ENCODE peak calls at places on chromosomes 7 and 10, in four cellular contexts. One of them, this sample, is unnamed.

GRCh38 chr10:73906524-73907447 is 4.1 kb upstream of the PLAU start:
- DNase-seq in IMR-90: peak
- DNase-seq in H9: peak
- DNase-seq in mesendoderm: peak
- DNase-seq in this sample: peak

GRCh38 chr10:59563506-59563905 is 146.1 kb downstream of the SLC16A9 start:
- DNase-seq in mesendoderm: no peak
- DNase-seq in H9: no peak
- DNase-seq in IMR-90: no peak
- DNase-seq in this sample: no peak

GRCh38 chr7:128443817-128444216 is 11.9 kb upstream of the HILPDA start:
- DNase-seq in H9: no peak
- DNase-seq in mesendoderm: no peak
- DNase-seq in IMR-90: no peak
- DNase-seq in this sample: no peak

GRCh38 chr10:126242352-126243260 is 145.7 kb downstream of the ADAM12 start:
- DNase-seq in H9: no peak
- DNase-seq in mesendoderm: no peak
- DNase-seq in IMR-90: peak
- DNase-seq in this sample: no peak

GRCh38 chr7:158030071-158030470 is 557.6 kb downstream of the PTPRN2 start:
- DNase-seq in mesendoderm: no peak
- DNase-seq in H9: no peak
- DNase-seq in IMR-90: no peak
- DNase-seq in this sample: no peak

GRCh38 chr10:71819985-71820384 is 31.1 kb downstream of the PSAP start:
- DNase-seq in IMR-90: no peak
- DNase-seq in mesendoderm: no peak
- DNase-seq in H9: no peak
- DNase-seq in this sample: no peak

GRCh38 chr7:132472463-132473120 is 103.7 kb downstream of the PLXNA4 start:
- DNase-seq in mesendoderm: peak
- DNase-seq in IMR-90: no peak
- DNase-seq in H9: no peak
- DNase-seq in this sample: no peak

GRCh38 chr7:143172354-143172753 is 10.9 kb upstream of the TAS2R39 start:
- DNase-seq in H9: no peak
- DNase-seq in mesendoderm: no peak
- DNase-seq in IMR-90: no peak
- DNase-seq in this sample: no peak

GRCh38 chr10:118256825-118257570 is 85.1 kb downstream of the FAM204A start:
- DNase-seq in H9: no peak
- DNase-seq in mesendoderm: peak
- DNase-seq in IMR-90: no peak
- DNase-seq in this sample: no peak

GRCh38 chr7:75804705-75805104 is 8.9 kb downstream of the CCL24 start:
- DNase-seq in IMR-90: no peak
- DNase-seq in H9: no peak
- DNase-seq in mesendoderm: no peak
- DNase-seq in this sample: no peak
- H2BK15ac ChIP-seq in IMR-90: no peak
- H2BK15ac ChIP-seq in H9: no peak
- H2BK15ac ChIP-seq in mesendoderm: no peak
- H2BK15ac ChIP-seq in this sample: no peak

GRCh38 chr7:101111261-101111660 is 15.6 kb upstream of the SERPINE1 start:
- DNase-seq in IMR-90: no peak
- DNase-seq in H9: no peak
- DNase-seq in mesendoderm: no peak
- DNase-seq in this sample: no peak
- H2BK15ac ChIP-seq in IMR-90: no peak
- H2BK15ac ChIP-seq in H9: no peak
- H2BK15ac ChIP-seq in mesendoderm: no peak
- H2BK15ac ChIP-seq in this sample: no peak

GRCh38 chr7:151249034-151249731 is 689 bp upstream of the SMARCD3 start:
- DNase-seq in IMR-90: peak
- DNase-seq in H9: no peak
- DNase-seq in mesendoderm: no peak
- DNase-seq in this sample: peak
- H2BK15ac ChIP-seq in IMR-90: peak
- H2BK15ac ChIP-seq in H9: no peak
- H2BK15ac ChIP-seq in mesendoderm: no peak
- H2BK15ac ChIP-seq in this sample: no peak

GRCh38 chr7:150336746-150337145 is 4.7 kb downstream of the RARRES2 start:
- DNase-seq in IMR-90: no peak
- DNase-seq in H9: no peak
- DNase-seq in mesendoderm: no peak
- DNase-seq in this sample: no peak

GRCh38 chr7:150337179-150337578 is 4.2 kb downstream of the RARRES2 start:
- DNase-seq in H9: no peak
- DNase-seq in mesendoderm: no peak
- DNase-seq in IMR-90: no peak
- DNase-seq in this sample: no peak

GRCh38 chr7:150335101-150335773 is 6.2 kb downstream of the RARRES2 start:
- DNase-seq in H9: peak
- DNase-seq in mesendoderm: peak
- DNase-seq in IMR-90: peak
- DNase-seq in this sample: peak

GRCh38 chr7:150334108-150334507 is 7.3 kb downstream of the RARRES2 start:
- DNase-seq in mesendoderm: no peak
- DNase-seq in H9: no peak
- DNase-seq in IMR-90: no peak
- DNase-seq in this sample: no peak

DNA sequence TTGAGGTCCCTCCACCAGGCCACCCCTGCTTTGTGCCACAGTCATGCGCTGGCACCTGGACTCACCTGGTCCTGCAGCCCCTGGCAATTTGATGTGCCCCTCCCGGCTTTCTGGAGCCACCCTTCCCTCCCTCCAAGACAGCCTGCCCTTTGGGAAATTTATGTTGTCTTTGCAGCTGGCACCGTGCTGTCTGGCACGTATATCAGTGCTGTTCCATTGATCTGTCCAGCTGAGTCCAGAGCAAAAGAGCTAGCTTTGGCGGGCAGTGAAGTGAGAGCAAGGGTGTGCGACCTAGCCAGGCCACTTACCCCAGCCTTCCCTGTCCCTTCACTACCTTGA is 5.7 kb downstream of the RARRES2 start:
- DNase-seq in mesendoderm: no peak
- DNase-seq in IMR-90: no peak
- DNase-seq in H9: no peak
- DNase-seq in this sample: no peak
- H2BK15ac ChIP-seq in mesendoderm: no peak
- H2BK15ac ChIP-seq in IMR-90: peak
- H2BK15ac ChIP-seq in H9: no peak
- H2BK15ac ChIP-seq in this sample: peak

DNA sequence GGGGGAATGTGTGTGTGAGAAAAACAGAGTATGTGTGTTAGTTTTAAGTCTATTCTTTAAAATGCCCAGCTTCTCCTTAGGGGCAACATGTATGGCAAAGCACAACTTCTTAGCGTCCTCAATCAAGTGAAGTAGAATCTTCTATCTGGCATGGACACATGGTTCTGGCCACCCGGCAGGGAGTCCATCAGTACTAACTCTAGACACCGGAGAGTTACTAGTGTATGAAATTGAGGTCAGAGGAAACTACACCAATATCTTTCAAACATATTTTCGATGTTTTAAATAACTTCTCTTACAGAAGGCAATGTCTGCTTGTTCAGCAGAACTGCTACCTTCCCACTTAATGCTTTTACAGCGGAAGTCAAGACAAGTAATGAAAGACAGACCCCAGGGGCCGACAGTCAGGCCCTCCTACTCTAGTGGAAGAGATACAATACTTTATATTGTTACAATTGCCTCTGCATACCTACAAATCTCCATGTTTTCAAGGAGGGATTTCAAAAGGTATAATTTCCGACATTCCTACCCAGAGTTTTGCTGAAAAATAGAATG is 89.8 kb downstream of the RNF216 start:
- DNase-seq in IMR-90: no peak
- DNase-seq in H9: no peak
- DNase-seq in mesendoderm: no peak
- DNase-seq in this sample: no peak
- H2BK15ac ChIP-seq in IMR-90: peak
- H2BK15ac ChIP-seq in H9: no peak
- H2BK15ac ChIP-seq in mesendoderm: no peak
- H2BK15ac ChIP-seq in this sample: no peak

GRCh38 chr7:77328669-77329068 is 87.5 kb downstream of the GSAP start:
- DNase-seq in mesendoderm: no peak
- DNase-seq in H9: no peak
- DNase-seq in IMR-90: peak
- DNase-seq in this sample: no peak

GRCh38 chr7:77327932-77328628 is 88.1 kb downstream of the GSAP start:
- DNase-seq in H9: no peak
- DNase-seq in IMR-90: no peak
- DNase-seq in mesendoderm: no peak
- DNase-seq in this sample: no peak

GRCh38 chr7:77329466-77330168 is 86.5 kb downstream of the GSAP start:
- DNase-seq in IMR-90: no peak
- DNase-seq in H9: no peak
- DNase-seq in mesendoderm: no peak
- DNase-seq in this sample: no peak

GRCh38 chr7:77327067-77327931 is 88.8 kb downstream of the GSAP start:
- DNase-seq in mesendoderm: peak
- DNase-seq in IMR-90: peak
- DNase-seq in H9: no peak
- DNase-seq in this sample: no peak

DNA sequence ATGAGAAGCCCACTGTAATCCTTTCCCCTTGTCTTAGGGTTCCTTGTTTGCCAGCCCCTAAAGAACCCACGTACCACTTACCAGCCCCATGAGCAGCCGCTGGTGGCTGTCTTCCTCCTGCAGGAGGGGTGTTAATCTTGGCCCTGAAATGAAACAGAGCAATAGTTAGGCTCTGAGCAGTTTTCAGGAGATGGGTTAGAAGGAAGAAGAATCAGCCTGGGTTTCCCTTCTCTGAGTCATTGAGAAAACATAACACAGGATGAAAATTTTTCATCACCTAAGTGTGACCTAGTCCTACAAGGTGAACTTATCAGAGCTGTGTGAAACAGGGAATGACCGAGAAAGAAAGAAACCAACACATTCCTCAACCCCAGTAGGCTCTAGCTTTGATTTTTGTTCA is 90.0 kb downstream of the GSAP start:
- DNase-seq in H9: no peak
- DNase-seq in mesendoderm: no peak
- DNase-seq in IMR-90: peak
- DNase-seq in this sample: no peak
- H2BK15ac ChIP-seq in H9: no peak
- H2BK15ac ChIP-seq in mesendoderm: no peak
- H2BK15ac ChIP-seq in IMR-90: peak
- H2BK15ac ChIP-seq in this sample: no peak

DNA sequence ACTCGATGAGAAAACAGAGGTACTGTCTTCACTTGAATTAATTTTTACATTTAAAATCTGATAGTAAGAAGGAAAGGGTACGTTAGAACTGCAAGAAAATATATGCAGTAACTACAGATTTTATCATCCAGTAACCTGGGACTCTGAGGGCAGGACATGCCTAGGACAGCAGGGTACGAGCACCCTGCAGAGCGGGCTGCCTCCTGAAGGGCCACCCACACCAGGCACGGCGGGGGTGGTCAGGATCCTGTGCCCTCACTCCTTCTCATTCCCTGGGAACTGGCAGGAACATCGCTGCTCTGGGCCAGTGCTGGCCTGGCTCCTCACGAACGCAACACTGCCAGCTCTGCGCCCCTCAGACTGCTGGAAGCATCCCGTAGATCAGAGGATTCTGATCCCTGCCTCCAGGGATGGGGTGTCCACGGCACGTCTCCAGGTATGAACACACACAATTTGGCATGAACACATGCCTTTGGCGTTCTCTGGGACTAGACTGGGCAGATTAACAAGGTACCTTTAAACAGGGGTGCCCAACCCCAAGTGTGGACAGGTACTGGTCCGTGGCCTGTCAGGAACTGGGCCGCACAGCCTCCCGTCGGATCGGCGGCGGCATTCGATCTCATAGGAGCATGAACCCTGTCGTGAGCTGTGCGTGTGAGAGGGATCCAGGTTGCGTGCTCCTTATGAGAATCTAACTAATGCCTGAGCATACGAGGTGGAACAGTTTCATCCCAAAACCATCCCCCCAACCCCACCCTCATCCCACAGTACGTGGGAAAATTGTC is 99.3 kb upstream of the FAM20C start:
- DNase-seq in IMR-90: no peak
- DNase-seq in H9: no peak
- DNase-seq in mesendoderm: no peak
- DNase-seq in this sample: no peak
- H2BK15ac ChIP-seq in IMR-90: peak
- H2BK15ac ChIP-seq in H9: no peak
- H2BK15ac ChIP-seq in mesendoderm: no peak
- H2BK15ac ChIP-seq in this sample: peak

GRCh38 chr10:86956841-86957448 is 470 bp downstream of the MMRN2 start:
- DNase-seq in mesendoderm: no peak
- DNase-seq in IMR-90: no peak
- DNase-seq in H9: peak
- DNase-seq in this sample: no peak
- H2BK15ac ChIP-seq in mesendoderm: no peak
- H2BK15ac ChIP-seq in IMR-90: no peak
- H2BK15ac ChIP-seq in H9: no peak
- H2BK15ac ChIP-seq in this sample: peak

DNA sequence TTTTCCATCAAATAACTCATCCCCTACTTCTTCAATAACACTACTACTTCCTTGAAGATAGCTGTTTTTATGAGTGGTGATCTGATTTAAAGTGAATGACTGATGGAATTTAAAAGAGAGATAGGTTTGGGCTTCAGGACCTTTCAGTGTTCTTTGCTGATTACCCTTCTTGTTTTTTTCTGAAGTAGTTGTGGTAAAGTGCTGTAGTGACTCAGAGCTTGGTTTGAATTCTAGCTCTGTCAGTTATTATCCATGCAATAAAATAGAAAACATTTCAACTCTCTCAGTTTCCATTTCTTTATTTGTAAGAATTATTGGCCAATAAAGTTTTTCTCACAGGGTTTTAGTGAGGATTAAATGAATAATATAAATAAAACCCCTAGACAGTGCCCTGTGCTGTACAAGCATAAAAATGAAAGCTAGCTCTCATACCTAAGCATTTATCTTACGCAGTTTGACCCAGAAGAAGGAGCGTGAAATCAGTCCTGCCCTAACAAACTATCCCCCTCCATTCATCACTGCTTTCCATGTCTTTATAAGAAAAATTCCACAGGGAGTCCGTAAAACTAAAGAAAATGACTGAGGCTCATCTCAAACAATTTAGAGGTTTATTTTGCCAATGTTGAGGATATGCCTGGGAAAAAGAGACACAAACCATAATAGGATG is 25.1 kb upstream of the AKAP9 start:
- DNase-seq in mesendoderm: no peak
- DNase-seq in IMR-90: peak
- DNase-seq in H9: no peak
- DNase-seq in this sample: no peak
- H2BK15ac ChIP-seq in mesendoderm: no peak
- H2BK15ac ChIP-seq in IMR-90: no peak
- H2BK15ac ChIP-seq in H9: no peak
- H2BK15ac ChIP-seq in this sample: no peak

GRCh38 chr10:69910566-69910965 is 108.9 kb downstream of the COL13A1 start:
- DNase-seq in mesendoderm: no peak
- DNase-seq in H9: no peak
- DNase-seq in IMR-90: no peak
- DNase-seq in this sample: no peak
- H2BK15ac ChIP-seq in mesendoderm: no peak
- H2BK15ac ChIP-seq in H9: no peak
- H2BK15ac ChIP-seq in IMR-90: no peak
- H2BK15ac ChIP-seq in this sample: no peak